ENCODE peak calls at places on chromosomes 7 and 10, in five cellular contexts. Z is tibial nerve, S is GM12891, I is spleen, W is IMR-90. X is an unnamed sample.

GRCh38 chr7:55255501-55256445 is 109.4 kb upstream of the LANCL2 start:
- DNase-seq in Z (peak), S (peak), I (peak), W (peak), X (peak)

GRCh38 chr10:97975598-97975997 is 54.8 kb downstream of the CRTAC1 start:
- DNase-seq in Z (no peak), S (no peak), I (no peak), W (no peak), X (no peak)

GRCh38 chr7:111006040-111006439 is 84.9 kb upstream of the LRRN3 start:
- DNase-seq in Z (no peak), S (no peak), I (no peak), W (no peak), X (no peak)

GRCh38 chr10:33005322-33006282 is 47.6 kb upstream of the ITGB1 start:
- DNase-seq in Z (peak), S (no peak), I (peak), W (peak), X (peak)

GRCh38 chr10:3119796-3120459 is 52.6 kb downstream of the PFKP start:
- DNase-seq in Z (no peak), S (peak), I (no peak), W (peak), X (peak)

GRCh38 chr7:1043552-1044188 is 676 bp upstream of the GPR146 start:
- DNase-seq in Z (no peak), S (no peak), I (peak), W (no peak), X (no peak)

GRCh38 chr7:106425017-106425719 is 140.4 kb upstream of the NAMPT start:
- DNase-seq in Z (peak), S (peak), I (no peak), W (peak), X (no peak)

GRCh38 chr10:88893611-88894010 is 13.6 kb downstream of the STAMBPL1 start:
- DNase-seq in Z (no peak), S (no peak), I (no peak), W (peak), X (no peak)

GRCh38 chr7:131105803-131106680 is 221.6 kb upstream of the MKLN1 start:
- DNase-seq in Z (peak), S (peak), I (peak), W (peak), X (peak)
- TF ChIP-seq POLR2A in Z (peak), S (no peak), I (peak), W (peak), X (peak)

GRCh38 chr7:139341058-139341775 is at the start of gene FMC1:
- DNase-seq in Z (peak), S (peak), I (peak), W (peak), X (peak)
- TF ChIP-seq POLR2A in Z (peak), S (peak), I (no peak), W (peak), X (peak)

DNA sequence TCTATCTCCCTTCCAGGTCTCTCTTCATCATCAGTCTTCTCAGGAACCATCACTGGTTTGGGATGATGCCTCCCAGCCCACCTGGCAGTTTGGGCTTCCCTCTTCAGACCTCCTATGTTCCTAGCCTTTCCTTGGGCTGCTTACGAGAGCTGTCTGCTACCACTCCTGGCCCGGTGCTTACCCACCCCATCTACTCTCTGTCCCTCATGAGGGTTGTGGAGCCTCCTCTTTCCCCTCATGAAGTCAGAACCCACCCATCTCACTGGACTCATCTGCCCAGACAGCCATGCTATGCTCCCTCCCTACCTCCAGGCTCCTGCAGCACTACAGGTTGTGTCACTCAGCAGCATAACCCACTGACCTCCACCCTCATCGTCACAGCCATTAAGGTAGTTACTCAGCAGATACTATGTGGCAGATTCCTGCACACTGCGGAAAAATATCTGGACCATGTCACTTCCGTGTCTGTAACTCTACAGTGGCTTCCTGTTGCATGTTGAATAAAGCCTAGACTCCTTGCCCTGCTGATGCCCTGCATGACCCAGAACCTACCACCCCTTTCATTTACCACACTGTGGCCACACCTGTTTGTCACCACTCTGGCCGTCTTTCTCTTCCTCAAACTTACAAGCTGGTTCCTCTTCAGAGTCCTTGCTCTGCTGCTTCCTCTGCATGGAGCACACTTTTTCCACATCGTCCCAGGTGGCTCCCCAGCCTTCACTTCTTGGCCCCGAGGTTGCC is 2.0 kb downstream of the DBNL start:
- DNase-seq in Z (no peak), S (no peak), I (peak), W (no peak), X (no peak)
- TF ChIP-seq POLR2A in Z (no peak), S (peak), I (peak), W (no peak), X (no peak)

DNA sequence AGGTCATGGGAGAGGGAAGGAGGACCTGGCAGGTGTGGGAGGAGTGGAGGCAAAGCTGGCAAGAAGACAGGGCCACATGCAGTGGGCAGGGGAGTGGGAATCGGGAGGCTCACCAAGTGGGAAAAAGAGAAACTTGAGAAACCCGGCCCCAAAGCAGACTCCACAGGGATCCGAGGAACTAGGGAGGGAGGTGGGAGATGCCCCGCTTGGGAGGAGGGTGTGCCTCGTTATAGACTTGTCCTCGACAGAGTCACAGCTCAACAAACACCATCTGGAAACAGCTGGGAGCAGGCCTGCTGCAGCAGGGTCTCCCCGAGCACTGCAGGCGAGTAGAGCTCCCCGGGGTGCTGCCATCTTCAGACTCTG is 54.8 kb downstream of the MKI67 start:
- DNase-seq in Z (no peak), S (no peak), I (peak), W (no peak), X (no peak)
- TF ChIP-seq POLR2A in Z (no peak), S (no peak), I (no peak), W (no peak), X (no peak)

GRCh38 chr7:136004083-136004482 is 26.9 kb upstream of the MTPN start:
- DNase-seq in Z (no peak), S (no peak), I (no peak), W (no peak), X (no peak)
- TF ChIP-seq POLR2A in Z (no peak), S (no peak), I (no peak), W (no peak), X (no peak)

DNA sequence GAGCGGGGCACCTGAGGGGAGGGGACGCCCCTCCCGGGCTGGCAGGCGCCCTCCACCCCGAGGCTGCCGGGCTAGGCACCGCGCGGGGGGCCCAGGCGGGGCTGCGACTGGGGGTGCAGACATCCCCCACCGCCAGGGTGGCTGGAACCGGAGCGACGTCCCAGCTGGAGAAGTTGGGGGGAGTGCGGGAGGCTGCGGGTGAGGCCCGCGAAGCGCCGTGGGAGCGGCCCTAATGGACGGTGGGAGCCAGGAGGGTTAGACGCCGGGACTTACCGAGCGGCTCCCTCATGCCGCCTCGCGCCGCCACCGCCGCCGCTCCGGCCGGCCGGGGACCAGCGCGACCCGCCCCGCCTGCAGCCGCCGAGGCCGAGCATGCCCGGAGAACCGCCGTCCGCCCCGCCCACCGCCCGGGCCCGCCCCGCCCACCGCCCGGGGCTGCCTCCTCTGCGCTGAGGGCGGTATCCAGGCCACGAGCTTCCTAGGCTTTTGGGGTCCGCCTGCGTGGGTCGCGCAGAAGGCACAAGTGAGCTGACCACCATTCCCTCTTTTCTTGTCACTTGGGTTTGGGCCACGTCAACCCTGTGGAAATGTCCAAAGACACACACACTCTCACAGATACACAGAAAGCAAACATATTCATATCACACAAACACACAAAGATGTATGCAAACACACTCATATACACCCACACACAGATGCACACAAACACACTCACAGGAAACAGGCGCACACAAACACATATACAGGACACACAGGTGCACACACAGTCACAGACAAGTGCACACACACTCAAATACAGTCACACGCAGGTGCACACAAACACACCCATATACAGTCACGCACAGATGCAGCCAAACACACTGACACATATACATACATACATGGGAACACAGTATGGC is at the start of gene JCAD:
- DNase-seq in Z (peak), S (peak), I (peak), W (no peak), X (peak)
- TF ChIP-seq POLR2A in Z (no peak), S (no peak), I (no peak), W (no peak), X (no peak)

DNA sequence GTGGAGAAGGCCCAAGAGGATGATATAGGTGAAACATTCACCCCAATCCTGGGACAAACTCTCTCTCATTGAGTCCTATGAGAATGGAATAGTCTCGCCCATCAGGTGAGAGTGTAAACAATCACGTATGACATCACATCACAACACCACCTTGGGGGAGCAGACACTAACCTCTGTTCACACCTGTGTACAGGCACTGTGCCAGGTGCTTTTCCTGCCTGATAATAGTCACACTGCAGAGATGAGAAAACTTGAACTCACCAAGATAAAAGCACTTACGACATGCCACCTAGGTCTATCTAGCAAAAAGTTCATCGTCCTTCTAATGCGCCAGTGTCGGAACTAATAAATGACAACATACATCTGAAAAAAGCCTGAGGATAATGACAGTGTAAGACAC is 187.8 kb downstream of the FAM107B start:
- DNase-seq in Z (no peak), S (no peak), I (no peak), W (no peak), X (no peak)
- TF ChIP-seq POLR2A in Z (no peak), S (peak), I (no peak), W (no peak), X (no peak)

GRCh38 chr7:100604078-100604975 is 2.2 kb downstream of the PCOLCE start:
- DNase-seq in Z (peak), S (peak), I (peak), W (peak), X (peak)
- TF ChIP-seq POLR2A in Z (peak), S (no peak), I (peak), W (no peak), X (no peak)

DNA sequence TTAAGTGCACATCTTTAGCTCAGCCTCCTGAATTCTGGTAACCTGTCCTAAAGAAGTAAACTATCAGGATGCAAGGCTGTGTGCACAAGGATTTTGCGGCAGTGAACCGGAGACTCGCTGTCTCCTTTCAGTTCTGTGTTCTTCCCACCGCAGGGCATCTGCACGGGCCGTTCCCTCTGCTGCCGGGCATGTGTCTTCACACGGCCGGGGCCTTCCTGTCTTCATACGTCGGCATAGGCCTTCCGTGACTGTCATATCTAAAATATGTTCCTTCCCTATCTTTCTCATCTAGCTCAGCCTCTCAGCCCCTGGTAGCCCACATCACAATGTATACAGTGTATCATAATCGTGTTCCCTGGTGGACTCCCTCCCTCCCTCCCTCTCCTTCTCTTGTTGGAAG is 16.4 kb downstream of the PALD1 start:
- DNase-seq in Z (no peak), S (no peak), I (peak), W (no peak), X (no peak)
- TF ChIP-seq POLR2A in Z (no peak), S (no peak), I (no peak), W (no peak), X (no peak)

DNA sequence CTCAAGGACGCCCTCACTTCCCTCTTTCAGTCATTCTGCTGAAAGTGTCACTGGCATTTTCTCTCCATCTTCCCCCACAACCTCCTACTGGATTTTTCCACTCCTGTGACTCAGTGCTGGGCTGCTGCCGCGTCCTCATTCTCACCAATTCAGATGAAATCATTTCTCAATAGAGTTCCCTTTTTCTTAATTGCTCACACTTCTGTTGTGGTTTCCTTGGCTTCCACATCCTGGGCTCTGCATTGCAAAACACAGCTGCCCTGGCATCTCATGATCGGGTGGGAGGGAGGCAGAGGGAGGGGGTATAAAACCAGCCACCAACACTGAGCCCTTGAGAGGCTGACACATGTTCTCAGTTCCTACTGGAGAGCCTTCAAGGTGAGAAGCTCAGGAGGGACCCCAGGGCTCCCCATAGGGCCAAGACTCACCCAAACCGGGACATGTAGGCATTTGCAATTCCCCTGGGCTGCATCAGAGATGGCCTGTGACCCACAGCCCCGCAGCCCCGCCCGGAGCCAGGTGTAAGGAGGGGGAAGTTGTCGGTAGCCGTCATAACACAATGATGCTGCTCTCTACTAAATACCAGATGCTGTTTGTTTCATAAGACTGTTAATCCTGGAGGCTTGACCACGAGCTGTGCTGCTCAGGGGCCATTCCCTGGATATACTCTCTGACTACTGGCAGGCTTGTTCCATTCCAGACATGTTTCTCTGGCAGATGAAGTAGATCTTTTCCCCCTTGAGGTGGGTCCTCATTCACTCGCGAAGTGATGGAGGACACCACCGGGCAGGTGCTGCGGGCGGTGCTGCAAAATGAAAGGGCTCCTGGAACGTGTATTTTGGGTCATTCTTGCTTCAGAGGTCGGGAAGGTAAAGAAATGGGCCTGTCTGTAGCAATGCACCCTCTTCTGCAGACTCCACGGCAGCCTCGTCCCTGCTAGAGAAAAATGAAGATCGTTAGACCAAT is 61.3 kb downstream of the MKI67 start:
- DNase-seq in Z (peak), S (no peak), I (peak), W (peak), X (no peak)
- TF ChIP-seq POLR2A in Z (no peak), S (no peak), I (no peak), W (no peak), X (no peak)

X was measured in erythroblast.